ENCODE peak calls at places on chromosomes 12 and 14, in ten cellular contexts. H is cardiac muscle cell, C is NCI-H1694, V is SW480, F is SK-N-SH, Q is lung, K is H4, Y is fibroblast of the conjunctiva, A is cardiac fibroblast, J is B cell. N is an unnamed sample.

GRCh38 chr14:88323520-88324199 is 591 bp upstream of the KCNK10 start:
- DNase-seq in H (peak), C (peak), V (peak), F (peak), Q (no peak), K (no peak), Y (no peak), A (no peak), J (peak), N (peak)

GRCh38 chr12:31324116-31324844 is 1.7 kb downstream of the SINHCAF start:
- DNase-seq in H (peak), C (peak), V (peak), F (peak), Q (peak), K (peak), Y (peak), A (peak), J (peak), N (peak)

GRCh38 chr12:3761116-3761770 is 8.3 kb upstream of the CRACR2A start:
- DNase-seq in H (no peak), C (no peak), V (no peak), F (no peak), Q (no peak), K (no peak), Y (no peak), A (peak), J (no peak), N (no peak)

GRCh38 chr14:104467236-104467635 is 112.3 kb upstream of the C14orf180 start:
- DNase-seq in H (no peak), C (no peak), V (no peak), F (no peak), Q (no peak), K (no peak), Y (no peak), A (no peak), J (no peak), N (no peak)

GRCh38 chr12:52182456-52182855 is 9.4 kb downstream of the KRT80 start:
- DNase-seq in H (no peak), C (peak), V (no peak), F (no peak), Q (no peak), K (no peak), Y (no peak), A (no peak), J (no peak), N (no peak)

GRCh38 chr14:69152181-69152943 is 557 bp downstream of the DCAF5 start:
- DNase-seq in H (peak), C (peak), V (peak), F (peak), Q (peak), K (peak), Y (no peak), A (peak), J (peak), N (peak)

GRCh38 chr14:73460691-73461127 is 2.4 kb upstream of the NUMB start:
- DNase-seq in H (no peak), C (peak), V (no peak), F (no peak), Q (peak), K (no peak), Y (no peak), A (peak), J (no peak), N (no peak)

GRCh38 chr14:55938249-55938791 is 179.9 kb upstream of the PELI2 start:
- DNase-seq in H (no peak), C (peak), V (no peak), F (no peak), Q (no peak), K (peak), Y (peak), A (peak), J (no peak), N (peak)

GRCh38 chr12:131784909-131785762 is 43.1 kb upstream of the MMP17 start:
- DNase-seq in H (no peak), C (no peak), V (no peak), F (no peak), Q (no peak), K (no peak), Y (no peak), A (peak), J (no peak), N (no peak)

GRCh38 chr12:104722541-104723534 is 235.3 kb downstream of the SLC41A2 start:
- DNase-seq in H (no peak), C (no peak), V (no peak), F (peak), Q (no peak), K (no peak), Y (no peak), A (no peak), J (no peak), N (no peak)

GRCh38 chr14:68271996-68272395 is 452.4 kb downstream of the RAD51B start:
- DNase-seq in H (no peak), C (no peak), V (no peak), F (no peak), Q (no peak), K (no peak), Y (no peak), A (no peak), J (no peak), N (no peak)

GRCh38 chr12:115468087-115468510 is 784.1 kb upstream of the TBX3 start:
- DNase-seq in H (no peak), C (no peak), V (peak), F (no peak), Q (no peak), K (peak), Y (no peak), A (peak), J (no peak), N (peak)

GRCh38 chr14:99062772-99063418 is 209.1 kb downstream of the BCL11B start:
- DNase-seq in H (no peak), C (no peak), V (no peak), F (no peak), Q (no peak), K (no peak), Y (no peak), A (no peak), J (no peak), N (no peak)

GRCh38 chr12:101414533-101415119 is 7.1 kb upstream of the ARL1 start:
- DNase-seq in H (peak), C (no peak), V (peak), F (peak), Q (peak), K (peak), Y (peak), A (peak), J (peak), N (no peak)

GRCh38 chr12:102694913-102695312 is 214.6 kb upstream of the IGF1 start:
- DNase-seq in H (no peak), C (no peak), V (no peak), F (no peak), Q (no peak), K (no peak), Y (no peak), A (no peak), J (no peak), N (no peak)

GRCh38 chr14:31084385-31084784 is 58.2 kb upstream of the STRN3 start:
- DNase-seq in H (peak), C (no peak), V (no peak), F (no peak), Q (no peak), K (no peak), Y (no peak), A (no peak), J (peak), N (no peak)

GRCh38 chr14:52792097-52792415 is 649 bp upstream of the GNPNAT1 start:
- DNase-seq in H (no peak), C (no peak), V (no peak), F (no peak), Q (no peak), K (no peak), Y (no peak), A (no peak), J (no peak), N (no peak)

GRCh38 chr14:71163842-71164500 is 256.7 kb downstream of the PCNX1 start:
- DNase-seq in H (no peak), C (no peak), V (no peak), F (no peak), Q (no peak), K (no peak), Y (no peak), A (no peak), J (no peak), N (no peak)

GRCh38 chr12:18576104-18576622 is 161.6 kb downstream of the PLCZ1 start:
- DNase-seq in H (no peak), C (no peak), V (no peak), F (no peak), Q (no peak), K (no peak), Y (no peak), A (peak), J (no peak), N (no peak)

GRCh38 chr12:121534495-121535148 is 46.2 kb downstream of the KDM2B start:
- DNase-seq in H (no peak), C (no peak), V (no peak), F (no peak), Q (no peak), K (no peak), Y (no peak), A (no peak), J (peak), N (no peak)

GRCh38 chr14:90570463-90570860 is 173.6 kb downstream of the CALM1 start:
- DNase-seq in H (no peak), C (no peak), V (no peak), F (no peak), Q (no peak), K (no peak), Y (no peak), A (no peak), J (no peak), N (no peak)

GRCh38 chr12:108967869-108968540 is 52.9 kb downstream of the SVOP start:
- DNase-seq in H (peak), C (no peak), V (peak), F (no peak), Q (no peak), K (peak), Y (no peak), A (peak), J (no peak), N (no peak)

GRCh38 chr12:124466200-124467128 is 100.9 kb downstream of the NCOR2 start:
- DNase-seq in H (no peak), C (no peak), V (no peak), F (no peak), Q (peak), K (no peak), Y (no peak), A (peak), J (peak), N (peak)

GRCh38 chr12:12976366-12976765 is 23.7 kb downstream of the HEBP1 start:
- DNase-seq in H (no peak), C (no peak), V (no peak), F (no peak), Q (no peak), K (peak), Y (peak), A (peak), J (no peak), N (no peak)

GRCh38 chr14:69312608-69313007 is 52.6 kb downstream of the GALNT16 start:
- DNase-seq in H (no peak), C (no peak), V (no peak), F (no peak), Q (no peak), K (no peak), Y (no peak), A (no peak), J (no peak), N (no peak)

GRCh38 chr12:110501378-110501721 is 561 bp downstream of the VPS29 start:
- DNase-seq in H (peak), C (peak), V (peak), F (peak), Q (no peak), K (peak), Y (peak), A (peak), J (no peak), N (peak)

GRCh38 chr14:50854521-50854920 is 17.3 kb upstream of the ABHD12B start:
- DNase-seq in H (no peak), C (no peak), V (no peak), F (no peak), Q (no peak), K (no peak), Y (no peak), A (no peak), J (no peak), N (no peak)

GRCh38 chr14:75003250-75004027 is 718 bp downstream of the EIF2B2 start:
- DNase-seq in H (no peak), C (no peak), V (no peak), F (no peak), Q (no peak), K (no peak), Y (no peak), A (no peak), J (no peak), N (no peak)

GRCh38 chr12:57143454-57143853 is 4.0 kb downstream of the LRP1-AS start:
- DNase-seq in H (no peak), C (no peak), V (no peak), F (no peak), Q (no peak), K (no peak), Y (no peak), A (no peak), J (no peak), N (no peak)

GRCh38 chr14:93090826-93091583 is 24.7 kb downstream of the ITPK1 start:
- DNase-seq in H (no peak), C (no peak), V (no peak), F (peak), Q (no peak), K (no peak), Y (no peak), A (no peak), J (no peak), N (no peak)

GRCh38 chr12:110370732-110371141 is 32.8 kb downstream of the ANAPC7 start:
- DNase-seq in H (no peak), C (no peak), V (no peak), F (no peak), Q (no peak), K (no peak), Y (no peak), A (no peak), J (no peak), N (no peak)

GRCh38 chr12:65631621-65632111 is 192.6 kb upstream of the HMGA2 start:
- DNase-seq in H (no peak), C (no peak), V (peak), F (no peak), Q (no peak), K (peak), Y (peak), A (peak), J (no peak), N (no peak)